ENCODE peak calls at places on chromosomes 12 and 14, in five cellular contexts. Z, D, O, S and U are unnamed samples.

GRCh38 chr12:42299392-42300308 is 26.2 kb downstream of the ZCRB1 start:
- DNase-seq in Z (no peak), D (peak), O (no peak), S (no peak), U (no peak)

GRCh38 chr12:105706973-105707334 is 376.5 kb downstream of the C12orf75 start:
- DNase-seq in Z (no peak), D (no peak), O (no peak), S (no peak), U (no peak)

GRCh38 chr14:58876613-58877012 is 238.9 kb downstream of the DACT1 start:
- DNase-seq in Z (no peak), D (no peak), O (no peak), S (no peak), U (no peak)

GRCh38 chr12:21774358-21775129 is at the start of gene KCNJ8:
- DNase-seq in Z (no peak), D (no peak), O (no peak), S (peak), U (peak)

GRCh38 chr12:51374856-51375255 is 16.4 kb downstream of the GALNT6 start:
- DNase-seq in Z (no peak), D (no peak), O (no peak), S (no peak), U (no peak)

GRCh38 chr14:54840336-54840735 is 62.3 kb downstream of the GCH1 start:
- DNase-seq in Z (no peak), D (no peak), O (no peak), S (no peak), U (no peak)

GRCh38 chr12:53781218-53781801 is 29.5 kb upstream of the CISTR start:
- DNase-seq in Z (no peak), D (no peak), O (no peak), S (no peak), U (no peak)

GRCh38 chr12:54251667-54252284 is 28.1 kb downstream of the CBX5 start:
- DNase-seq in Z (peak), D (no peak), O (peak), S (peak), U (peak)

GRCh38 chr12:52837341-52837741 is 3.2 kb upstream of the KRT79 start:
- DNase-seq in Z (no peak), D (no peak), O (no peak), S (no peak), U (peak)

GRCh38 chr14:22314183-22314820 is 274.7 kb downstream of the DAD1 start:
- DNase-seq in Z (peak), D (peak), O (peak), S (peak), U (peak)

GRCh38 chr12:3655331-3655900 is 97.5 kb downstream of the CRACR2A start:
- DNase-seq in Z (no peak), D (no peak), O (peak), S (peak), U (peak)

GRCh38 chr12:100737168-100737567 is 57.4 kb upstream of the ANO4 start:
- DNase-seq in Z (no peak), D (no peak), O (no peak), S (no peak), U (no peak)

GRCh38 chr14:100333311-100333710 is 10.2 kb downstream of the SLC25A47 start:
- DNase-seq in Z (no peak), D (no peak), O (no peak), S (no peak), U (no peak)

GRCh38 chr14:90924618-90925345 is 108.6 kb upstream of the TTC7B start:
- DNase-seq in Z (no peak), D (no peak), O (no peak), S (no peak), U (no peak)
- TF ChIP-seq ZBTB33 in Z (no peak), D (no peak), O (no peak), S (no peak), U (no peak)

GRCh38 chr14:33551963-33552362 is 398.9 kb downstream of the EGLN3 start:
- DNase-seq in Z (no peak), D (no peak), O (no peak), S (no peak), U (no peak)

GRCh38 chr14:33555710-33556350 is 395.0 kb downstream of the EGLN3 start:
- DNase-seq in Z (no peak), D (no peak), O (no peak), S (no peak), U (no peak)

GRCh38 chr14:33556382-33557121 is 394.3 kb downstream of the EGLN3 start:
- DNase-seq in Z (no peak), D (no peak), O (no peak), S (no peak), U (no peak)
- TF ChIP-seq ZBTB33 in Z (no peak), D (no peak), O (no peak), S (no peak), U (no peak)

GRCh38 chr12:40325349-40325960 is 100.7 kb downstream of the LRRK2 start:
- DNase-seq in Z (peak), D (no peak), O (peak), S (peak), U (peak)
- TF ChIP-seq ZBTB33 in Z (no peak), D (no peak), O (no peak), S (no peak), U (no peak)

DNA sequence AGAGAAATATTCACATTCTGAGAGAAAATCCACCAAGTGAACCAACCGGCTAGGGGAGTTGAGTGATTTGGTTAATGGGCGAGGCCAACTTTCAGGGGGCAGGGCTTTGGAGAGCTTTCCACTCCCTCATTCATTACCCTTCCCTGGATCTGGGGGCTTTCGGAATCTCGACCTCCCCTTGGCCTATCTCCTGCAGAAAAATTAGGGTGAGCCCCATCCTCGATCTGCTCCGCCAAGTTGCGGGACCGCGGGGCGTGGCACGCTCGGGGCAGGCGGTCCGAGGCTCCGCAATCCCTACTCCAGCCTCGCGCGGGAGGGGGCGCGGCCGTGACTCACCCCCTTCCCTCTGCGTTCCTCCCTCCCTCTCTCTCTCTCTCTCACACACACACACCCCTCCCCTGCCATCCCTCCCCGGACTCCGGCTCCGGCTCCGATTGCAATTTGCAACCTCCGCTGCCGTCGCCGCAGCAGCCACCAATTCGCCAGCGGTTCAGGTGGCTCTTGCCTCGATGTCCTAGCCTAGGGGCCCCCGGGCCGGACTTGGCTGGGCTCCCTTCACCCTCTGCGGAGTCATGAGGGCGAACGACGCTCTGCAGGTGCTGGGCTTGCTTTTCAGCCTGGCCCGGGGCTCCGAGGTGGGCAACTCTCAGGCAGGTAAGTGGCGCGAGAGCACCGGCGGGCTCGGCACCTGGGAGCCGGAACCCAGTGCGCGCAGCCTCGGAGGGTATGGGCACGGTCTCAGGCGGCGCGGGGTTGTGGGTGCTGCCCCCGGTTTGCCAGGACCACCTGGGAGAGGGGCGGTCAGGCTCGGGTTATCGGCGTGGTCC is at the start of gene ERBB3:
- DNase-seq in Z (peak), D (no peak), O (peak), S (peak), U (peak)
- TF ChIP-seq ZBTB33 in Z (no peak), D (no peak), O (no peak), S (no peak), U (peak)

GRCh38 chr14:104115131-104115600 is 23.2 kb upstream of the KIF26A start:
- DNase-seq in Z (no peak), D (no peak), O (no peak), S (no peak), U (no peak)

GRCh38 chr14:104115691-104116543 is 22.5 kb upstream of the KIF26A start:
- DNase-seq in Z (no peak), D (no peak), O (no peak), S (peak), U (no peak)

GRCh38 chr14:104117341-104118005 is 20.9 kb upstream of the KIF26A start:
- DNase-seq in Z (no peak), D (no peak), O (no peak), S (peak), U (no peak)

GRCh38 chr14:104118006-104118844 is 20.2 kb upstream of the KIF26A start:
- DNase-seq in Z (no peak), D (no peak), O (no peak), S (peak), U (no peak)

DNA sequence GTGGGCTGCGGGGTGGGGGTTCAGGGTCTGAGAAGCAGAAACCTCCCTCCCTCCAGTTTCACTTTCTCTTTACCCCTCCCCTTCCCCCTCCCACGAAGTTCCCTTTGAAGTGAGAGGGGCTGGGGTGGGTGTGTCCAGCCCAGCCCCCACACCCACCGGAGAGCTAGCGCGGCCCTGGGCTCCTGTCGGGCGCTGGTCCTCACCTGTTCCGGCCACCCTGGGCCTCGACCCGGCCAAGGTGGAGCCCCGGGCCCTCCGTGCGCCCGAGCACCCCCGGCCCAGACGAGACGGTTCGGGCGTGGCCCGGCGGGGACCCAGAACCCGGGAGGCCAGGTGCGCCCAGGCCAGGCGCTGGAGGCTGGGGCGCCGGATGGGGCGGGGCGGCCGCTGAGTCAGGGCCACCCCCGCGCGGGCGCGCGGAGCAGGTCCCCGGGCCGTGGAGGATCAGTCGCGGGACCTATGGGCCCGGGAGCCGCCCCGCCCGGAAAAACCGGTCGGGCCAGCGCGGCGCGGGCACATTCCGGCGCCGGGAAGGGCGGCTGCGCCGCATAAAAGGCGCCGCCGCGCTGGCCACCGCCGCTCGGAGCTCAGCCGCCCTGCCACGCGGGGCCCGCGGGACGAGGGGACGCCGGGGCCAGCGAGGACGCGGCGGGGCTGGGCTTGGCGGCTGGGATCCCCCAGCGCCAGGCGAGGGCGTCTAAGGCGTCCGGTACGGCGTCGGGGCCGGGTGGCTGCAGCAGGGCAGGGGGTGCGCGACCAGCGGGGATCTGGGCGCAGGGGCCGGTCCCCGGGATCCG is 21.6 kb upstream of the KIF26A start:
- DNase-seq in Z (peak), D (no peak), O (no peak), S (no peak), U (no peak)
- TF ChIP-seq ZBTB33 in Z (no peak), D (no peak), O (no peak), S (no peak), U (no peak)

GRCh38 chr12:124136796-124137195 is 158.1 kb upstream of the RFLNA start:
- DNase-seq in Z (no peak), D (no peak), O (no peak), S (no peak), U (no peak)

GRCh38 chr12:124143726-124144125 is 151.2 kb upstream of the RFLNA start:
- DNase-seq in Z (no peak), D (no peak), O (no peak), S (no peak), U (no peak)

GRCh38 chr12:124142395-124143005 is 152.4 kb upstream of the RFLNA start:
- DNase-seq in Z (no peak), D (no peak), O (no peak), S (no peak), U (no peak)

DNA sequence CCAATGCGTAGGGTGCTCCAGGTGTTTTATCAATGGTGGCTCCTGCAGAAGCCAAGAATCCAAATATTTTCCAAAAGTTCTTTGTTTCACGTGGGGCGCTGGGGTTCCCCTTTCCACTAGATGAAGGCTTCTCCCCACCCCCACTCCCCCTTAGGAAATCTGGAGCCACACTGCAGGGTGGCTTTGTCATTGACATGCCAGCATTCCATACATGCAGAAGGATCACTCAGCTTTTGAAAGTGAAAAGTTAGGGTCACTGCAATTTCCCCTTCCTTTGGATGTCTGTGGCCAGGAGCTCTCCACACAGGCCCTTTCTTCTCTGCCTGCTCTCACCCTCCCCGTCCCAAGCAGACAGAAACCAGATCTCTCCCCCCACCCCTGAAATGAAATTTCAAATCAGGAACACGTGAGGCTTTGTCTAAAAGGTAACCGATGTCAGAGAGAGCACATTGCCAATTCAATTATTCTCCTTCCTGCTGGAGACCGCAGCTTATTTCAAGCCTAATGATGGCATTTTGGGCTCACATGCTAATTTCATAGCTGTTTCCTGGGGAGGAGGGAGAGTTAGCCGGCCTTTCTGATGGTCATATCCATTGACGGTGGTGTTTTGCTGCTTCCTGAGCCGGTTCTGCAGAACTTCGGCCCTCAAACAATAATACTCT is 153.9 kb upstream of the RFLNA start:
- DNase-seq in Z (no peak), D (no peak), O (no peak), S (no peak), U (no peak)
- TF ChIP-seq ZBTB33 in Z (no peak), D (no peak), O (no peak), S (no peak), U (no peak)

DNA sequence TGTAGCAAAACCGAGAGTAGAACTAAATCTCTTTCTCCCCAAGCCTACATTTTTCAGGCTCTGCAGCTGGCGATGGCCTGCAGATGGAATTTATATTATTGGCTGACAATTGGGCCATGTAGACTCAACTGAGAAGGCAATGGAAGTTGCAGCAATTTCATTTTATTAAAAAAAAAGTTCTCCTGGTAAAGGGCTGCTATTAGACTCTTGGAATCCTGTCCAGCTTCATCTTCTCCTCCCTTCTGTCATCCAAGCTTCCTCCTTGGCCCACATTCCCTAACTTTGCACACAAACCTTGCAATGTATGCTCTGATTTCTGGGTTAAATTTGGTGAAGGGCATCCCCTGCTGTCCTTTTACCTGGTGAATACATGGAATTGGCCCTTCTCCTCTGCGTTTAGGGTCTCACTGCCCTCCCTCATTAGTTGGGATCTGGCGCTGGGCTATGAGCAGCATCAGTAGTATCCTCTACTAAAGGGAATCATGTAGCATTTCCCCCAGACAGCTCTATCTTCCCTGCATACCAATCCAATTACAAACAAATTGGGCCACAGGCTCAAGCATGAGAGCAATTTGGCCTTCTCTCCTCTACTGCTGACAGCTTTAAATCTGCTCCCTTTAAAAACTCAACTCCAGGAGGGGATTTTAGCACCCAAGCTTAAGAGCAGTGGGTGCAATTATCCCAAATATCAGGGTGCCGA is 336.9 kb downstream of the BMP4 start:
- DNase-seq in Z (no peak), D (no peak), O (no peak), S (no peak), U (no peak)
- TF ChIP-seq ZBTB33 in Z (no peak), D (no peak), O (no peak), S (no peak), U (no peak)